ENCODE peak calls at places on chromosomes 16 and 17, in four cellular contexts. D is mesendoderm, J is IMR-90, A is H9. R is an unnamed sample. For H3K4me1, the result is how much of the 10 kb centered on the place peaks cover.

GRCh38 chr17:13074026-13074425 is 56.2 kb upstream of the ELAC2 start:
- DNase-seq in A (no peak), J (peak), D (no peak), R (no peak)

GRCh38 chr17:47742319-47743181 is 9.5 kb downstream of the TBX21 start:
- DNase-seq in A (peak), D (peak), J (no peak), R (peak)

GRCh38 chr17:27616414-27616813 is 14.6 kb upstream of the LGALS9 start:
- DNase-seq in A (no peak), J (no peak), D (no peak), R (no peak)

GRCh38 chr16:4604401-4604800 is 10.3 kb downstream of the UBALD1 start:
- DNase-seq in J (no peak), D (no peak), A (no peak), R (no peak)

GRCh38 chr17:28967240-28968135 is 16.2 kb upstream of the PHF12 start:
- DNase-seq in D (peak), A (no peak), J (no peak), R (peak)

GRCh38 chr17:45408611-45409421 is 23.9 kb downstream of the ARHGAP27 start:
- DNase-seq in D (peak), J (no peak), A (no peak), R (no peak)

GRCh38 chr16:11665071-11665491 is 3.2 kb upstream of the SNN start:
- DNase-seq in D (no peak), J (no peak), A (peak), R (no peak)

GRCh38 chr17:8608001-8608400 is 22.5 kb downstream of the MYH10 start:
- DNase-seq in A (no peak), D (no peak), J (no peak), R (no peak)

GRCh38 chr16:2082171-2082982 is 34.6 kb downstream of the TSC2 start:
- DNase-seq in D (no peak), J (peak), A (no peak), R (no peak)

GRCh38 chr16:68235105-68235881 is 634 bp downstream of the ESRP2 start:
- DNase-seq in J (no peak), A (peak), D (peak), R (no peak)

GRCh38 chr17:81566461-81567126 is 14.4 kb upstream of the FAAP100 start:
- DNase-seq in J (peak), D (no peak), A (no peak), R (no peak)

GRCh38 chr17:82217530-82218204 is 5.0 kb upstream of the CCDC57 start:
- DNase-seq in J (peak), D (peak), A (no peak), R (no peak)

GRCh38 chr16:2335286-2335895 is 5.1 kb downstream of the ABCA3 start:
- DNase-seq in J (no peak), D (no peak), A (no peak), R (no peak)

GRCh38 chr16:27365142-27366089 is 36.6 kb upstream of the IL21R start:
- DNase-seq in J (peak), D (peak), A (no peak), R (no peak)

GRCh38 chr16:83797013-83797412 is 10.8 kb upstream of the HSBP1 start:
- DNase-seq in J (no peak), D (no peak), A (no peak), R (no peak)

GRCh38 chr17:44360826-44361225 is 2.8 kb downstream of the FAM171A2 start:
- DNase-seq in J (peak), D (peak), A (no peak), R (peak)

GRCh38 chr16:58515125-58515870 is at the start of gene SETD6:
- DNase-seq in A (peak), J (peak), D (peak), R (peak)

GRCh38 chr17:77687921-77688320 is 270.6 kb upstream of the TNRC6C start:
- DNase-seq in A (peak), D (no peak), J (no peak), R (no peak)

GRCh38 chr17:47714773-47715396 is 18.2 kb upstream of the TBX21 start:
- DNase-seq in J (no peak), A (no peak), D (no peak), R (no peak)

GRCh38 chr17:50468120-50469004 is at the start of gene CHAD:
- DNase-seq in A (peak), D (no peak), J (no peak), R (peak)

GRCh38 chr17:36674278-36674650 is 72.9 kb downstream of the MRM1 start:
- DNase-seq in D (no peak), J (no peak), A (no peak), R (no peak)

GRCh38 chr16:57042157-57043111 is 49.9 kb upstream of the CPNE2 start:
- DNase-seq in D (no peak), J (peak), A (no peak), R (no peak)

DNA sequence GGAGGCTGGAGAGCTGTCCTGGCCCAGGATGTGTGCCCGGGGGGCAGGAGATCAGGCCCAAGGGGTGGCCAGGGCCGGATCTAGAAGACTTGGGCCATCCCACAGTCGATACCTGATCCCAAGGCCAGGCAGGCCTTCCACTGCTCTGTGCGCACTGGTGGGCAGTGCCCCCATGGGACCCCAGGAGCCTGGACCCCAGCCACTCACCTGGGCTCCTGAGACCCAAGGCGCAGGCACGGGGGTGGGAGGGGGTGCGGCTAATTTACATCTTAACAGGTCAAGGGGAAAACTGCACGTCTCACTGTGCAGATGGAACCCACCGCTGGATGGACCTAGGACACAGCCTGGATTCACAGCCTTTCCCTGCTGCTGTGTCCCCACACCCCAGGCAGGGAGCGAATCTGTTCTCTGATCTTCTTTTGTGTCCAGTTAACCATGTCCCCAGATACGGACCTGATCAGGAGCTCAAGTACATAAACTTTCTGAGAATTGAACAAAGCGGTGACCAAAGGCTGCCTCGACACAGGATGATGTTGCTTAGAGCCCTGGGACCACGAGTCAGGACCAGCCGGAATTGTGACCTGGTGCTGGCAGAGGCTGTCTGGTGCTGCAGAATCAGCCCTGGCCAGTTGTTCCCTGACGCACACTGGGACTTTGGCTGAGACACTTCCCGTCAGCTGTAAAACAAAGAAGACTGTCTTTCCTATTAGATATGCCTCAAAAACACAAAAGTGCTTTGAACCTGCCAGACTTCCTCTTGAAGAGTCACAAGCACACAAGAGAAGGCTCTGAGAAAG is 60.6 kb downstream of the TNFRSF13B start:
- DNase-seq in A (peak), D (no peak), J (no peak), R (no peak)
- H2BK5ac ChIP-seq in A (no peak), D (no peak), J (no peak), R (no peak)

GRCh38 chr17:59341922-59342321 is 10.5 kb downstream of the YPEL2 start:
- DNase-seq in A (no peak), J (no peak), D (no peak), R (no peak)
- H3K4me1 ChIP-seq in A (under half), J (under half), D (under half), R (under half)

DNA sequence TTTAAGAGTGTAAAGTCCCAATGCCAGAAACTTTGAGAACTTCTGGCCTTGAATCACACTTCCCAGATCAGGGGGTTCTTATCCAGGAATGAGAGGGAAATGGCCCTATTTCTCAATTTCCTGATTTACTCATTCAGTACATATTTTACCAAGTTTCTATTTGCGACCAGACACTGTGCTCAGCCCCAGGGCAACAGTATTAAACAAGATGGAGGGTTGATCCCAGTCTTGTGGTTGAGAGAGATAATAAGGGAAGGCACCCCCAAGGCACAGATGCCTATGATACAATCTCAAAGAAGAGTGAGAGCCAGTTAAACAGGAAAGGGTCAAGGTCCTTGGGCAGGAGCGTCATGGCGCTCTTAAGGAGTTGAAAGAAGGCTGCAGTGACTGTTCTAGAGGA is 444.2 kb downstream of the HS3ST3B1 start:
- DNase-seq in D (no peak), A (no peak), J (peak), R (no peak)
- H4K8ac ChIP-seq in D (no peak), A (no peak), J (peak), R (no peak)

GRCh38 chr17:66523378-66524174 is 221.2 kb downstream of the PRKCA start:
- DNase-seq in J (peak), D (no peak), A (no peak), R (no peak)

GRCh38 chr17:66518108-66518507 is 215.7 kb downstream of the PRKCA start:
- DNase-seq in J (no peak), A (no peak), D (no peak), R (no peak)

GRCh38 chr17:66518677-66519076 is 216.3 kb downstream of the PRKCA start:
- DNase-seq in D (no peak), J (no peak), A (no peak), R (no peak)

GRCh38 chr17:66522591-66523272 is 220.3 kb downstream of the PRKCA start:
- DNase-seq in J (peak), A (no peak), D (no peak), R (no peak)

GRCh38 chr17:66520986-66521385 is 218.6 kb downstream of the PRKCA start:
- DNase-seq in J (no peak), A (no peak), D (no peak), R (no peak)
- H2BK5ac ChIP-seq in J (no peak), A (no peak), D (no peak), R (no peak)

DNA sequence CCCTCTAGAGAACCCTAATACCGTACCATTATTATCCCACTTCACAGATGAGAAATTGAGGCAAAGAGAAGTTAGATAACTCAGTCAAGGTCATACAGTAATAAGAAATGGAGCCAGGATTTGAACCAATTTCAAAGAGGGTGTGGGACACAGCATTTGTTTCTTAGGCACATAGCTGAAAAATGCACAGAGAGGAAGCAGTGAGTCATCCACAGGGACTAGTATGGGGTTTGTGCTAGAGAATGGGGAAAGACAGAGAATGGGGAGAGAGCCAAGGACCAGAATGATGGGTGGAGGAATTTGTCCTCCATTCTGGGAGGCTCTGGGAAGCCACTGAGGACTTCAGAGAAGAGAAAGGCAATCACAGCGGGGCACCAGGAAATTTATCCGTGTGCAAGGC is 77.9 kb upstream of the ZFHX3 start:
- DNase-seq in A (no peak), J (peak), D (no peak), R (no peak)
- H3K4me1 ChIP-seq in A (under half), J (under half), D (under half), R (under half)

R was measured in neuronal stem cell.